ENCODE peak calls at places on chromosomes 16 and 17, in seven cellular contexts. S, X, Z, I, G, H and J are unnamed samples.

GRCh38 chr16:82016268-82016667 is 5.0 kb upstream of the SDR42E1 start:
- DNase-seq in H (no peak), S (peak), X (no peak), G (no peak), Z (no peak), I (peak), J (peak)

GRCh38 chr16:88461291-88462269 is 8.5 kb downstream of the ZFPM1 start:
- DNase-seq in X (peak), I (no peak), G (peak), H (peak), S (no peak), Z (no peak), J (peak)

GRCh38 chr17:42272162-42272561 is 4.0 kb downstream of the STAT5B start:
- DNase-seq in Z (no peak), H (no peak), G (no peak), S (no peak), I (no peak), X (no peak), J (no peak)

GRCh38 chr16:27359051-27359450 is 42.9 kb upstream of the IL21R start:
- DNase-seq in X (no peak), H (no peak), I (no peak), S (no peak), Z (no peak), G (no peak), J (no peak)

GRCh38 chr17:33486135-33486886 is 193.2 kb upstream of the ASIC2 start:
- DNase-seq in X (no peak), I (no peak), G (no peak), S (no peak), Z (no peak), H (no peak), J (no peak)

GRCh38 chr16:30122621-30123160 is 329 bp downstream of the MAPK3 start:
- DNase-seq in Z (peak), I (no peak), G (no peak), H (no peak), S (no peak), X (peak), J (peak)

GRCh38 chr17:19002805-19003542 is 1.6 kb downstream of the FAM83G start:
- DNase-seq in I (peak), X (peak), G (no peak), Z (no peak), H (no peak), S (no peak), J (no peak)

GRCh38 chr16:88264641-88265285 is 118.0 kb upstream of the ZNF469 start:
- DNase-seq in Z (peak), I (peak), S (peak), G (peak), X (peak), H (peak), J (peak)

GRCh38 chr17:1627987-1628855 is at the start of gene SLC43A2:
- DNase-seq in G (peak), I (peak), X (peak), S (peak), Z (peak), H (peak), J (peak)

GRCh38 chr17:72419866-72420774 is 299.3 kb downstream of the SOX9 start:
- DNase-seq in X (no peak), G (no peak), S (peak), I (no peak), Z (no peak), H (no peak), J (peak)

GRCh38 chr16:50815382-50815781 is 73.5 kb downstream of the CYLD start:
- DNase-seq in X (no peak), H (no peak), S (no peak), G (no peak), Z (peak), I (no peak), J (no peak)

GRCh38 chr17:79664925-79665738 is 54.3 kb upstream of the RBFOX3 start:
- DNase-seq in X (peak), I (peak), G (peak), Z (no peak), H (peak), S (peak), J (peak)

GRCh38 chr17:73510981-73511442 is 133.2 kb downstream of the SDK2 start:
- DNase-seq in I (no peak), Z (no peak), S (no peak), X (no peak), H (no peak), G (no peak), J (no peak)

GRCh38 chr16:82943371-82943770 is 316.6 kb downstream of the CDH13 start:
- DNase-seq in H (no peak), Z (no peak), X (no peak), G (no peak), S (no peak), I (peak), J (no peak)

GRCh38 chr16:3282747-3283524 is at the start of gene ZNF263:
- DNase-seq in I (peak), H (peak), Z (peak), X (peak), G (peak), S (peak), J (peak)

GRCh38 chr17:44390250-44390649 is 801 bp upstream of the ITGA2B start:
- DNase-seq in Z (no peak), H (no peak), G (no peak), I (peak), X (no peak), S (no peak), J (no peak)

GRCh38 chr17:42573095-42573494 is 4.4 kb downstream of the PSMC3IP start:
- DNase-seq in Z (no peak), S (no peak), H (no peak), X (no peak), I (no peak), G (no peak), J (no peak)

GRCh38 chr16:56576585-56577299 is 11.9 kb downstream of the MT4 start:
- DNase-seq in S (peak), H (peak), X (peak), I (peak), G (peak), Z (peak), J (peak)

GRCh38 chr16:83115491-83116232 is 488.9 kb downstream of the CDH13 start:
- DNase-seq in H (no peak), I (no peak), S (no peak), Z (no peak), G (no peak), X (no peak), J (no peak)